ENCODE peak calls at places on chromosome 6, in six cellular contexts. P is GM23338, D is spleen, N is OCI-LY7, M is psoas muscle, W is astrocyte. B is an unnamed sample.

GRCh38 chr6:113182370-113183141 is 674.6 kb upstream of the MARCKS start:
- DNase-seq in N (no peak), M (no peak), W (peak; percentile 86), P (no peak), D (no peak), B (peak; percentile 80)

GRCh38 chr6:70353343-70353913 is 50.5 kb upstream of the COL9A1 start:
- DNase-seq in M (no peak), W (no peak), P (no peak), N (no peak), D (no peak), B (no peak)

GRCh38 chr6:105898286-105898685 is 187.8 kb upstream of the PRDM1 start:
- DNase-seq in W (peak; percentile 93), P (no peak), M (no peak), D (no peak), N (peak; percentile 41), B (peak; percentile 75)

GRCh38 chr6:46684771-46685170 is 2.9 kb upstream of the TDRD6 start:
- DNase-seq in D (no peak), W (peak; percentile 83), P (no peak), N (no peak), M (no peak), B (no peak)

GRCh38 chr6:13026557-13026956 is 301.8 kb downstream of the TBC1D7 start:
- DNase-seq in P (peak; percentile 37), D (no peak), W (no peak), M (no peak), N (no peak), B (no peak)

GRCh38 chr6:157962601-157963084 is 19.0 kb upstream of the SYNJ2 start:
- DNase-seq in W (peak; percentile 66), P (no peak), N (no peak), M (no peak), D (no peak), B (no peak)

GRCh38 chr6:7542878-7543394 is 1.5 kb downstream of the DSP start:
- DNase-seq in W (peak; percentile 26), M (peak; percentile 50), N (no peak), P (peak; percentile 86), D (peak; percentile 82), B (no peak)

GRCh38 chr6:156423829-156424228 is 353.3 kb upstream of the ARID1B start:
- DNase-seq in W (no peak), P (no peak), N (peak; percentile 48), M (no peak), D (no peak), B (no peak)

GRCh38 chr6:80165819-80166218 is 59.3 kb downstream of the BCKDHB start:
- DNase-seq in P (no peak), W (no peak), N (no peak), D (no peak), M (no peak), B (no peak)

GRCh38 chr6:25100288-25100687 is 164.5 kb upstream of the RIPOR2 start:
- DNase-seq in D (no peak), M (no peak), P (no peak), W (no peak), N (no peak), B (no peak)

GRCh38 chr6:33123181-33123580 is 47.4 kb downstream of the HLA-DPB1 start:
- DNase-seq in D (no peak), W (no peak), N (no peak), P (no peak), M (no peak), B (no peak)

GRCh38 chr6:24140572-24140971 is 14.6 kb downstream of the NRSN1 start:
- DNase-seq in P (peak; percentile 37), W (no peak), D (no peak), N (no peak), M (peak; percentile 58), B (no peak)

GRCh38 chr6:40490508-40490907 is 96.7 kb downstream of the LRFN2 start:
- DNase-seq in D (no peak), N (no peak), M (no peak), P (no peak), W (no peak), B (no peak)

GRCh38 chr6:99348220-99348822 is 1.2 kb downstream of the FAXC start:
- DNase-seq in D (no peak), M (no peak), P (no peak), W (no peak), N (no peak), B (no peak)
- H3K4me3 ChIP-seq in D (no peak overlapping the region), M (no peak overlapping the region), P (peak overlapping the region; percentile 56), W (peak overlapping the region; percentile 66), N (no peak overlapping the region), B (peak overlapping the region; percentile 59)

DNA sequence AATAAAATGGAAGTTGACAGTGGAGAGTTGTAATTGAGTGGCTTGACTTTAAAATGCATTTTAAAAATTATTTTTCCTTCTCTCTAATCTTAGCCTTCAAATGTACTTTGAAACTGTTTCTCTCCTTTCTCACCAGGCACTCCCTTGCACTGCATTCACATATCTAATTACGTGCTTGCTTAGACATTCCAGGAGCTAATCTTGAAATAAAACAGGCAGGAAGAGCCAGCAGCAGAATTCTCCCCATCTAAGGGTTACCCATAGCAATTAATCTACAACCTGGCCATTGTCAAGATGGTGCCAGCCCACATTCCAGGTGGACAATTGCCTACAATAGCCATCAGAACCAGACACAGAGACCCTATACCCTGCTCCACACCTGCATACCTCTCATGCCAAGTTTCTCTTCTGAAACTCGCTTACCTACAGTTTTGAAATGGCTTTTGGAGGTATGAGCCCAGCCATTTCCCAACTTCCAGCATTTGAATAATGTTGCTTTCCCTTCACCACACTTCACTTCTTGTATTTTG is 167.6 kb upstream of the GJE1 start:
- DNase-seq in P (no peak), D (no peak), N (no peak), W (no peak), M (no peak), B (no peak)
- TF ChIP-seq CTCF in P (no peak), D (no peak), N (no peak), W (no peak), M (no peak), B (no peak)

DNA sequence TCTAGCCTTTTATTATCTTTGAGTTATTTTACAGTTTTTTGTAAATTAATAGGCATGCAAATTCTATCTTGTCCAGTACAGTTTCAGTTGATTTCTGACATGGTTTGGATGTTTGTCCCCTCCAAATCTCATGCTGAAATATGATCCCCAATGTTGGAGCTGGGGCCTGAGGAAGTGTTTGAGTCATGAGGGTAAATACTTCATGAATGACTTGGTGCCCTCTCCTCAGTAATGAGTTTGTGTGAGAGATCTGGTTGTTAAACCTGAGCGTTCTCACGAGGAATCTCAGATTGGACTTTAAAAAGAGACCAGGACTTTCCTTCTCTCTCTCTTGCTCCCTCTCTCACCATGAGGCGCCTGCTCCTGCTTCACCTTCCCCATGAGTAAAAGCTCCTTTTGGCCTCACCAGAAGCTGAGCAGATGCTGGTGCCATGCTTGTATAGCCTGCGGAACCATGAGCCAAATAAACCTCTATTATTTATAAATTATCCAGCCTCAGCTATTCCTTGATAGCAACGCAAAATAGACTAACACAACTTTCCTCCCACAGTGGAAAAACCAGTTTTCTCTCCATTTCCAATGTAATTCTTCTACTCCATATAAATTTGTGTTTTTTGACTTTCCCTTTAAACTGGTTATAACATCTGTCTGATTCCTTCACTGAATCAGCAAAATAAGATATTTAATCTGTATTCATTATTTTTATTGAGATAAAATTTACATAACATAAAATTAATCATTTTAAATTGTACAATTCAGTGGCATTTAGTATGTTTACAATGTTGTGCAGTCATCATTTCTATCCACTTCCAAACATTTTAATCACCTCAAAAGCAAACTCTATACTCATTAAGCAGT is 78.7 kb upstream of the PRSS16 start:
- DNase-seq in P (no peak), W (peak; percentile 86), M (no peak), D (no peak), N (no peak), B (peak; percentile 60)
- H3K4me3 ChIP-seq in P (no peak overlapping the region), W (peak overlapping the region; percentile 38), M (no peak overlapping the region), D (no peak overlapping the region), N (no peak overlapping the region), B (no peak overlapping the region)

GRCh38 chr6:34412054-34412453 is 13.8 kb downstream of the RPS10 start:
- DNase-seq in N (no peak), M (no peak), W (peak; percentile 2), P (no peak), D (no peak), B (no peak)

GRCh38 chr6:34412643-34413214 is 13.1 kb downstream of the RPS10 start:
- DNase-seq in N (no peak), P (no peak), M (no peak), W (peak; percentile 43), D (no peak), B (no peak)

GRCh38 chr6:34416877-34417371 is 8.9 kb downstream of the RPS10 start:
- DNase-seq in P (no peak), M (no peak), D (no peak), W (no peak), N (no peak), B (no peak)

GRCh38 chr6:34418367-34418766 is 7.5 kb downstream of the RPS10 start:
- DNase-seq in D (no peak), M (no peak), W (no peak), P (no peak), N (no peak), B (no peak)

GRCh38 chr6:34414999-34415858 is 10.6 kb downstream of the RPS10 start:
- DNase-seq in P (peak; percentile 33), N (peak; percentile 69), D (no peak), M (no peak), W (peak; percentile 62), B (no peak)
- TF ChIP-seq CTCF in P (peak; percentile 28), N (peak; percentile 82), D (peak; percentile 66), M (peak; percentile 66), W (peak; percentile 52), B (peak; percentile 19)

GRCh38 chr6:110474500-110474899 is 1.9 kb downstream of the SLC22A16 start:
- DNase-seq in D (no peak), N (no peak), P (no peak), W (no peak), M (no peak), B (no peak)
- H3K4me3 ChIP-seq in D (no peak overlapping the region), N (no peak overlapping the region), P (no peak overlapping the region), W (no peak overlapping the region), M (no peak overlapping the region), B (no peak overlapping the region)

DNA sequence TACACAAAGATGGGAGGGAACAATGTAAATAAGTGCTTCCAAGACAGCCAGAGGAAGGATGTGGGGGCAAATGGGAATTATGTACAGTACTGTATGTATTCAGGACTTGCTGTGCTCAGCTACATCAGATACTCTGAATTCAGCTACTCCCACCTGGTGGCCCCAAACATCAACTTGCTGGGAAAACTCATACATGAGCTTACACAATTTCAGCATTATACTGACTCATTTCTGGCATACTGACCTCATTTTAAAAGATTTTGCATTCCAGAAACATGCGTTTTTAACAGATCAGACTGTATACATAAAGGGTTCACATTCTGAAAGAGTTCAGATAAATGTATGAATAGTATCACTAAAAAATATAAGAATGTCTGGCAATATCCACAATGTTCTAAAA is 59.7 kb downstream of the GPX5 start:
- DNase-seq in M (no peak), D (no peak), N (no peak), P (no peak), W (peak; percentile 55), B (no peak)
- TF ChIP-seq CTCF in M (no peak), D (no peak), N (no peak), P (no peak), W (peak; percentile 12), B (no peak)

GRCh38 chr6:91669154-91669903 is 1082.5 kb upstream of the MAP3K7 start:
- DNase-seq in M (no peak), N (no peak), D (no peak), W (peak; percentile 25), P (no peak), B (no peak)
- H3K4me3 ChIP-seq in M (no peak overlapping the region), N (no peak overlapping the region), D (no peak overlapping the region), W (no peak overlapping the region), P (no peak overlapping the region), B (no peak overlapping the region)